ENCODE peak calls at places on chromosome 20, in seven cellular contexts. One of them, this sample, is unnamed.

GRCh38 chr20:32585011-32585518 is at the start of gene NOL4L:
- DNase-seq in neuronal stem cell: no peak
- DNase-seq in IMR-90: no peak
- DNase-seq in H9: no peak
- DNase-seq in H1: no peak
- DNase-seq in mesenchymal stem cell: peak; percentile 32
- DNase-seq in trophoblast cell: no peak
- DNase-seq in this sample: no peak

GRCh38 chr20:10427060-10427692 is 6.8 kb downstream of the MKKS start:
- DNase-seq in neuronal stem cell: peak; percentile 42
- DNase-seq in IMR-90: peak; percentile 74
- DNase-seq in H9: no peak
- DNase-seq in H1: no peak
- DNase-seq in mesenchymal stem cell: peak; percentile 80
- DNase-seq in trophoblast cell: peak; percentile 44
- DNase-seq in this sample: peak; percentile 69

GRCh38 chr20:58743076-58743566 is 50.5 kb downstream of the NPEPL1 start:
- DNase-seq in neuronal stem cell: no peak
- DNase-seq in IMR-90: no peak
- DNase-seq in H9: no peak
- DNase-seq in H1: no peak
- DNase-seq in mesenchymal stem cell: no peak
- DNase-seq in trophoblast cell: no peak
- DNase-seq in this sample: no peak

GRCh38 chr20:61556116-61556515 is 304.1 kb downstream of the CDH4 start:
- DNase-seq in neuronal stem cell: no peak
- DNase-seq in IMR-90: peak; percentile 93
- DNase-seq in H9: no peak
- DNase-seq in H1: no peak
- DNase-seq in mesenchymal stem cell: peak; percentile 85
- DNase-seq in trophoblast cell: no peak
- DNase-seq in this sample: no peak

GRCh38 chr20:17610566-17611289 is 40.9 kb downstream of the DSTN start:
- DNase-seq in neuronal stem cell: no peak
- DNase-seq in IMR-90: no peak
- DNase-seq in H9: peak; percentile 28
- DNase-seq in H1: no peak
- DNase-seq in mesenchymal stem cell: no peak
- DNase-seq in trophoblast cell: no peak
- DNase-seq in this sample: no peak

GRCh38 chr20:31603822-31604566 is 1.1 kb upstream of the ID1 start:
- DNase-seq in neuronal stem cell: peak; percentile 98
- DNase-seq in IMR-90: peak; percentile 96
- DNase-seq in H9: peak; percentile 99
- DNase-seq in H1: peak; percentile 96
- DNase-seq in mesenchymal stem cell: peak; percentile 100
- DNase-seq in trophoblast cell: peak; percentile 98
- DNase-seq in this sample: peak; percentile 99

GRCh38 chr20:56628873-56629463 is at the start of gene TFAP2C:
- DNase-seq in neuronal stem cell: peak; percentile 61
- DNase-seq in IMR-90: no peak
- DNase-seq in H9: peak; percentile 84
- DNase-seq in H1: no peak
- DNase-seq in mesenchymal stem cell: peak; percentile 79
- DNase-seq in trophoblast cell: peak; percentile 93
- DNase-seq in this sample: peak; percentile 84

GRCh38 chr20:31857861-31858835 is 12.2 kb downstream of the DUSP15 start:
- DNase-seq in neuronal stem cell: no peak
- DNase-seq in IMR-90: no peak
- DNase-seq in H9: no peak
- DNase-seq in H1: no peak
- DNase-seq in mesenchymal stem cell: no peak
- DNase-seq in trophoblast cell: no peak
- DNase-seq in this sample: no peak

GRCh38 chr20:7703436-7703835 is 236.8 kb downstream of the HAO1 start:
- DNase-seq in neuronal stem cell: no peak
- DNase-seq in IMR-90: no peak
- DNase-seq in H9: no peak
- DNase-seq in H1: no peak
- DNase-seq in mesenchymal stem cell: no peak
- DNase-seq in trophoblast cell: no peak
- DNase-seq in this sample: no peak

GRCh38 chr20:55437778-55438417 is 567.4 kb downstream of the CBLN4 start:
- DNase-seq in neuronal stem cell: no peak
- DNase-seq in IMR-90: no peak
- DNase-seq in H9: no peak
- DNase-seq in H1: no peak
- DNase-seq in mesenchymal stem cell: no peak
- DNase-seq in trophoblast cell: no peak
- DNase-seq in this sample: no peak

GRCh38 chr20:40695214-40695613 is 6.2 kb upstream of the MAFB start:
- DNase-seq in neuronal stem cell: no peak
- DNase-seq in IMR-90: no peak
- DNase-seq in H9: no peak
- DNase-seq in H1: no peak
- DNase-seq in mesenchymal stem cell: no peak
- DNase-seq in trophoblast cell: no peak
- DNase-seq in this sample: no peak

GRCh38 chr20:41247523-41248370 is 69.8 kb downstream of the ZHX3 start:
- DNase-seq in neuronal stem cell: no peak
- DNase-seq in IMR-90: no peak
- DNase-seq in H9: no peak
- DNase-seq in H1: no peak
- DNase-seq in mesenchymal stem cell: no peak
- DNase-seq in trophoblast cell: no peak
- DNase-seq in this sample: no peak

GRCh38 chr20:63071541-63072181 is 64.9 kb upstream of the BHLHE23 start:
- DNase-seq in neuronal stem cell: no peak
- DNase-seq in IMR-90: peak; percentile 81
- DNase-seq in H9: peak; percentile 92
- DNase-seq in H1: peak; percentile 29
- DNase-seq in mesenchymal stem cell: peak; percentile 22
- DNase-seq in trophoblast cell: peak; percentile 10
- DNase-seq in this sample: peak; percentile 84

GRCh38 chr20:32336918-32337347 is 21.2 kb upstream of the ASXL1 start:
- DNase-seq in neuronal stem cell: no peak
- DNase-seq in IMR-90: peak; percentile 54
- DNase-seq in H9: no peak
- DNase-seq in H1: no peak
- DNase-seq in mesenchymal stem cell: peak; percentile 71
- DNase-seq in trophoblast cell: peak; percentile 44
- DNase-seq in this sample: peak; percentile 54

GRCh38 chr20:25126204-25126603 is 44.3 kb upstream of the VSX1 start:
- DNase-seq in neuronal stem cell: no peak
- DNase-seq in IMR-90: no peak
- DNase-seq in H9: no peak
- DNase-seq in H1: no peak
- DNase-seq in mesenchymal stem cell: no peak
- DNase-seq in trophoblast cell: no peak
- DNase-seq in this sample: no peak

GRCh38 chr20:17490501-17490900 is 40.7 kb downstream of the BFSP1 start:
- DNase-seq in neuronal stem cell: no peak
- DNase-seq in IMR-90: no peak
- DNase-seq in H9: no peak
- DNase-seq in H1: no peak
- DNase-seq in mesenchymal stem cell: no peak
- DNase-seq in trophoblast cell: no peak
- DNase-seq in this sample: no peak

GRCh38 chr20:63134201-63134612 is 81.7 kb downstream of the YTHDF1 start:
- DNase-seq in neuronal stem cell: no peak
- DNase-seq in IMR-90: no peak
- DNase-seq in H9: peak; percentile 68
- DNase-seq in H1: no peak
- DNase-seq in mesenchymal stem cell: no peak
- DNase-seq in trophoblast cell: no peak
- DNase-seq in this sample: peak; percentile 14

GRCh38 chr20:64072664-64073063 is 6.7 kb downstream of the RGS19 start:
- DNase-seq in neuronal stem cell: no peak
- DNase-seq in IMR-90: no peak
- DNase-seq in H9: no peak
- DNase-seq in H1: no peak
- DNase-seq in mesenchymal stem cell: no peak
- DNase-seq in trophoblast cell: no peak
- DNase-seq in this sample: no peak

GRCh38 chr20:34390769-34391447 is 27.8 kb downstream of the ITCH start:
- DNase-seq in neuronal stem cell: no peak
- DNase-seq in IMR-90: peak; percentile 88
- DNase-seq in H9: no peak
- DNase-seq in H1: peak; percentile 2
- DNase-seq in mesenchymal stem cell: peak; percentile 83
- DNase-seq in trophoblast cell: peak; percentile 93
- DNase-seq in this sample: peak; percentile 44

GRCh38 chr20:9930142-9930541 is 91.3 kb upstream of the PAK5 start:
- DNase-seq in neuronal stem cell: no peak
- DNase-seq in IMR-90: no peak
- DNase-seq in H9: no peak
- DNase-seq in H1: no peak
- DNase-seq in mesenchymal stem cell: no peak
- DNase-seq in trophoblast cell: no peak
- DNase-seq in this sample: no peak

GRCh38 chr20:517221-517620 is 26.4 kb downstream of the CSNK2A1 start:
- DNase-seq in neuronal stem cell: no peak
- DNase-seq in IMR-90: no peak
- DNase-seq in H9: no peak
- DNase-seq in H1: no peak
- DNase-seq in mesenchymal stem cell: peak; percentile 10
- DNase-seq in trophoblast cell: no peak
- DNase-seq in this sample: no peak

GRCh38 chr20:34127787-34128186 is 15.7 kb upstream of the EIF2S2 start:
- DNase-seq in neuronal stem cell: no peak
- DNase-seq in IMR-90: no peak
- DNase-seq in H9: no peak
- DNase-seq in H1: no peak
- DNase-seq in mesenchymal stem cell: no peak
- DNase-seq in trophoblast cell: no peak
- DNase-seq in this sample: peak; percentile 27

GRCh38 chr20:32563311-32564272 is 21.5 kb downstream of the NOL4L start:
- DNase-seq in neuronal stem cell: no peak
- DNase-seq in IMR-90: no peak
- DNase-seq in H9: no peak
- DNase-seq in H1: no peak
- DNase-seq in mesenchymal stem cell: no peak
- DNase-seq in trophoblast cell: no peak
- DNase-seq in this sample: no peak

GRCh38 chr20:31713312-31714049 is 9.2 kb downstream of the BCL2L1 start:
- DNase-seq in neuronal stem cell: no peak
- DNase-seq in IMR-90: peak; percentile 91
- DNase-seq in H9: peak; percentile 56
- DNase-seq in H1: no peak
- DNase-seq in mesenchymal stem cell: peak; percentile 94
- DNase-seq in trophoblast cell: no peak
- DNase-seq in this sample: peak; percentile 90

DNA sequence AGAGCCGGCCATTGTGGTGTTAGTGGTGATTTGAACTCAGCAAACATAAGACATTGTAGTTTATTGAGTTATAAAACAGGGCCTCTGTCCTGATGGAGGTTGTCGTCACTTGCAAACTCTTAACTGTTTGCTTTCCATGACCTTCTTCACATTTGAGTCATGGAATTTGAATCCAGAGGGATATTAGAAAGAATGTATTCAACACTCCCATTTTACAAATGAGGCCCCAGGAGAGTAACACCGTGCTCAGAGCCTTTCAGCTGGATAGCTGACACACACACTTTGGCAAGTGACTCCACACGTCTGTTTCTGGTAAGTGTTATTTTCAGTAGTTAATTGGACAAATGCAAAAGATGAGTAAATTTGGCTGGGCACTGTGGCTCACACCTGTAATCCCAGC is 72.4 kb upstream of the XRN2 start:
- DNase-seq in neuronal stem cell: no peak
- DNase-seq in IMR-90: peak; percentile 13
- DNase-seq in H9: no peak
- DNase-seq in H1: no peak
- DNase-seq in mesenchymal stem cell: no peak
- DNase-seq in trophoblast cell: no peak
- DNase-seq in this sample: no peak
- H3K23ac ChIP-seq in neuronal stem cell: no peak overlapping the region
- H3K23ac ChIP-seq in IMR-90: no peak overlapping the region
- H3K23ac ChIP-seq in H9: no peak overlapping the region
- H3K23ac ChIP-seq in H1: no peak overlapping the region
- H3K23ac ChIP-seq in mesenchymal stem cell: no peak overlapping the region
- H3K23ac ChIP-seq in trophoblast cell: no peak overlapping the region
- H3K23ac ChIP-seq in this sample: no peak overlapping the region

GRCh38 chr20:2453792-2454191 is 16.8 kb downstream of the SNRPB start:
- DNase-seq in neuronal stem cell: no peak
- DNase-seq in IMR-90: no peak
- DNase-seq in H9: no peak
- DNase-seq in H1: no peak
- DNase-seq in mesenchymal stem cell: no peak
- DNase-seq in trophoblast cell: no peak
- DNase-seq in this sample: no peak
- H3K9ac ChIP-seq in neuronal stem cell: no peak overlapping the region
- H3K9ac ChIP-seq in IMR-90: no peak overlapping the region
- H3K9ac ChIP-seq in H9: no peak overlapping the region
- H3K9ac ChIP-seq in H1: no peak overlapping the region
- H3K9ac ChIP-seq in mesenchymal stem cell: no peak overlapping the region
- H3K9ac ChIP-seq in trophoblast cell: no peak overlapping the region
- H3K9ac ChIP-seq in this sample: no peak overlapping the region

DNA sequence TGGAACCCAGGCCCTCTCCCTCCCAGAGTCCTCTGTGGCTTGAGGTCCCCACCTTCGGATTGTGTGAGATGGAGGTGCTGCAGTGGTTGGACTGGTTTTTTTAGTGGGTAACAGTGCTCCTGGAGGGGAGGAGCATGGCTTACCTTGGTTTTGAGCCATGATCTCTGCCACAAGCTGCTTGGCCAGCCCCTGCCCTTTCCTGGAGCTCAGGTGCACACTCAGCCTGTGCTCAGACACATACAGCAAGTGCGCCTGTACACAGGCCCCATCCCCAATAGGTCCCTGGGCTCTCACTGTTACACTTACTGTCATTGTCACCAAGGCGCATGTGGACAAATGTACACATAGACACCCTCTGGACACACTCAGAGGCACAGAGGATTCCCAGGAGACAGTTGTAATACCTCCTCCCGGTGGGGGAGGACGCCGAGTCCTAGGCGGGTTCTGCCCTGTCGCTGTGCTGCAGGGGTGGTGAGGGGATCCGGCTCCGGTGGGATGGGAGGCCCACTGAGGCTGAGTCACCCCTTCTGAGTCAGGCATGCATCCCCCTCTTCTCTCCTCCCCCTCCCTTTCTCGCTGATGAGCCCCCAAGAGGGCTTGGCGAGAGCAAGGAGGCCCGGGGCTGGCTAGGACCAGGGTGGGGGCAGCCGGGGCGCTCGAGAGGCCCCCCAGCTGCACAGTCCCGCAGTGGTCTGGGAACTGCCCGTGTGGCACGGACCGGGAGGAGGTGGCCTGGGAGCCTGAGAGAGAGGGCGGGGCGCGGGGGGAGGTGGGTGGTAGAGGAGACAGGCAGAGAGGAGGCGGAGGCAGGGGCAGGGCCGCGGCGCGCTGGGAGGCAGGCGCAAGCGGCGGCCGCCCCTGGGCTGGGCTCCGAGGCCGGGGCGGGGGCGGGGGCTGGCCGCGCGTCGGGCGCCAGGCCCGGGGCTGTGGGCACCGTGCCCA is 515 bp upstream of the EPB41L1 start:
- DNase-seq in neuronal stem cell: peak; percentile 62
- DNase-seq in IMR-90: peak; percentile 59
- DNase-seq in H9: peak; percentile 85
- DNase-seq in H1: no peak
- DNase-seq in mesenchymal stem cell: peak; percentile 75
- DNase-seq in trophoblast cell: no peak
- DNase-seq in this sample: peak; percentile 64
- H3K4ac ChIP-seq in neuronal stem cell: peak overlapping the region; percentile 4
- H3K4ac ChIP-seq in IMR-90: peak overlapping the region; percentile 63
- H3K4ac ChIP-seq in H9: no peak overlapping the region
- H3K4ac ChIP-seq in H1: no peak overlapping the region
- H3K4ac ChIP-seq in mesenchymal stem cell: no peak overlapping the region
- H3K4ac ChIP-seq in trophoblast cell: no peak overlapping the region
- H3K4ac ChIP-seq in this sample: no peak overlapping the region

GRCh38 chr20:46705378-46705729 is 4.1 kb upstream of the SLC2A10 start:
- DNase-seq in neuronal stem cell: no peak
- DNase-seq in IMR-90: peak; percentile 13
- DNase-seq in H9: no peak
- DNase-seq in H1: no peak
- DNase-seq in mesenchymal stem cell: peak; percentile 22
- DNase-seq in trophoblast cell: no peak
- DNase-seq in this sample: no peak
- H3K23ac ChIP-seq in neuronal stem cell: no peak overlapping the region
- H3K23ac ChIP-seq in IMR-90: peak overlapping the region; percentile 23
- H3K23ac ChIP-seq in H9: no peak overlapping the region
- H3K23ac ChIP-seq in H1: no peak overlapping the region
- H3K23ac ChIP-seq in mesenchymal stem cell: no peak overlapping the region
- H3K23ac ChIP-seq in trophoblast cell: no peak overlapping the region
- H3K23ac ChIP-seq in this sample: no peak overlapping the region